ENCODE peak calls at places on chromosomes 5 and 9, in six cellular contexts. One of them, this sample, is unnamed.

GRCh38 chr5:9927106-9927505 is 297.0 kb upstream of the TAS2R1 start:
- DNase-seq in transverse colon: no peak
- DNase-seq in ovary: no peak
- DNase-seq in A549: no peak
- DNase-seq in stomach: no peak
- DNase-seq in GM12878: no peak
- DNase-seq in this sample: no peak

GRCh38 chr5:110884005-110884404 is 145.2 kb downstream of the SLC25A46 start:
- DNase-seq in stomach: no peak
- DNase-seq in transverse colon: no peak
- DNase-seq in GM12878: no peak
- DNase-seq in ovary: no peak
- DNase-seq in A549: no peak
- DNase-seq in this sample: no peak

GRCh38 chr9:2601785-2602378 is 19.7 kb upstream of the VLDLR start:
- DNase-seq in transverse colon: no peak
- DNase-seq in A549: no peak
- DNase-seq in GM12878: no peak
- DNase-seq in stomach: no peak
- DNase-seq in ovary: no peak
- DNase-seq in this sample: no peak

GRCh38 chr9:121133104-121133816 is 58.5 kb downstream of the CNTRL start:
- DNase-seq in GM12878: no peak
- DNase-seq in A549: no peak
- DNase-seq in transverse colon: peak; percentile 56
- DNase-seq in ovary: no peak
- DNase-seq in stomach: peak; percentile 75
- DNase-seq in this sample: no peak

GRCh38 chr5:9681706-9682105 is 51.6 kb upstream of the TAS2R1 start:
- DNase-seq in ovary: no peak
- DNase-seq in transverse colon: no peak
- DNase-seq in GM12878: no peak
- DNase-seq in A549: no peak
- DNase-seq in stomach: no peak
- DNase-seq in this sample: no peak

GRCh38 chr9:136723362-136723976 is 11.1 kb downstream of the DIPK1B start:
- DNase-seq in transverse colon: no peak
- DNase-seq in GM12878: no peak
- DNase-seq in ovary: no peak
- DNase-seq in stomach: no peak
- DNase-seq in A549: no peak
- DNase-seq in this sample: no peak

GRCh38 chr9:115016369-115016768 is 86.0 kb upstream of the TNFSF8 start:
- DNase-seq in A549: no peak
- DNase-seq in ovary: no peak
- DNase-seq in stomach: no peak
- DNase-seq in transverse colon: no peak
- DNase-seq in GM12878: no peak
- DNase-seq in this sample: no peak

GRCh38 chr9:137550958-137551655 is 572 bp upstream of the MRPL41 start:
- DNase-seq in A549: peak; percentile 93
- DNase-seq in transverse colon: no peak
- DNase-seq in ovary: no peak
- DNase-seq in GM12878: no peak
- DNase-seq in stomach: no peak
- DNase-seq in this sample: peak; percentile 89

GRCh38 chr5:107464403-107464802 is 206.3 kb downstream of the EFNA5 start:
- DNase-seq in A549: no peak
- DNase-seq in stomach: no peak
- DNase-seq in ovary: no peak
- DNase-seq in transverse colon: no peak
- DNase-seq in GM12878: no peak
- DNase-seq in this sample: no peak

GRCh38 chr5:53118879-53119278 is 9.3 kb upstream of the MOCS2 start:
- DNase-seq in ovary: no peak
- DNase-seq in stomach: no peak
- DNase-seq in transverse colon: no peak
- DNase-seq in A549: no peak
- DNase-seq in GM12878: no peak
- DNase-seq in this sample: no peak
- TF ChIP-seq EP300 in ovary: no peak
- TF ChIP-seq EP300 in stomach: no peak
- TF ChIP-seq EP300 in transverse colon: no peak
- TF ChIP-seq EP300 in A549: no peak
- TF ChIP-seq EP300 in GM12878: no peak
- TF ChIP-seq EP300 in this sample: no peak

GRCh38 chr9:107288701-107289100 is 5.6 kb downstream of the RAD23B start:
- DNase-seq in A549: no peak
- DNase-seq in stomach: no peak
- DNase-seq in transverse colon: no peak
- DNase-seq in GM12878: no peak
- DNase-seq in ovary: no peak
- DNase-seq in this sample: no peak

GRCh38 chr9:107283621-107284616 is 840 bp downstream of the RAD23B start:
- DNase-seq in transverse colon: peak; percentile 81
- DNase-seq in ovary: peak; percentile 73
- DNase-seq in stomach: peak; percentile 76
- DNase-seq in A549: peak; percentile 61
- DNase-seq in GM12878: peak; percentile 51
- DNase-seq in this sample: peak; percentile 79

GRCh38 chr9:107284636-107285035 is 1.6 kb downstream of the RAD23B start:
- DNase-seq in GM12878: no peak
- DNase-seq in stomach: no peak
- DNase-seq in A549: no peak
- DNase-seq in transverse colon: no peak
- DNase-seq in ovary: no peak
- DNase-seq in this sample: no peak

GRCh38 chr9:107285292-107285691 is 2.2 kb downstream of the RAD23B start:
- DNase-seq in ovary: no peak
- DNase-seq in transverse colon: no peak
- DNase-seq in stomach: no peak
- DNase-seq in A549: no peak
- DNase-seq in GM12878: no peak
- DNase-seq in this sample: no peak

GRCh38 chr9:107286057-107286456 is 3.0 kb downstream of the RAD23B start:
- DNase-seq in transverse colon: no peak
- DNase-seq in stomach: no peak
- DNase-seq in GM12878: no peak
- DNase-seq in ovary: no peak
- DNase-seq in A549: no peak
- DNase-seq in this sample: no peak
- H3K9me3 ChIP-seq in transverse colon: no peaks in the 10 kb centered on the region
- H3K9me3 ChIP-seq in stomach: no peaks in the 10 kb centered on the region
- H3K9me3 ChIP-seq in GM12878: no peaks in the 10 kb centered on the region
- H3K9me3 ChIP-seq in ovary: no peaks in the 10 kb centered on the region
- H3K9me3 ChIP-seq in A549: no peaks in the 10 kb centered on the region
- H3K9me3 ChIP-seq in this sample: no peaks in the 10 kb centered on the region

DNA sequence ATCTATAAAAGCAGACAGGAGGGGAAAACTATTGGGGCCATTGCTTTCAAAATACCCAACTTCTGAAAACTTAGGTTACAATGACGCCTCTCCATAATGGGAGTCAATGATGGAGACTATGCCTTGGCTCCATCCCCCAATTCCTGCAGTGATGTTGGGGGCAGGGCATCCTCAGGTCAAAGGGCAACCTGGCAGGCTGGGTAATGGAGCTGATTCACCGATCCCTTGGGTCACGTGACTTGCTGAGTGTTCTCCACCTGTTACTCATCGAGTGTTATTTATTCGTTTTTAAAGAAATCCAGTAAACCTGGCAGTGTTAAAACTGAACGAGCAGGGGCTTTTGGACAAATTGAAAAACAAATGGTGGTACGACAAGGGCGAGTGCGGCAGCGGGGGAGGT is 244.4 kb downstream of the FAM114A2 start:
- DNase-seq in GM12878: no peak
- DNase-seq in A549: no peak
- DNase-seq in ovary: no peak
- DNase-seq in transverse colon: no peak
- DNase-seq in stomach: no peak
- DNase-seq in this sample: no peak
- H3K4me1 ChIP-seq in GM12878: no peaks in the 10 kb centered on the region
- H3K4me1 ChIP-seq in A549: no peaks in the 10 kb centered on the region
- H3K4me1 ChIP-seq in ovary: no peaks in the 10 kb centered on the region
- H3K4me1 ChIP-seq in transverse colon: no peaks in the 10 kb centered on the region
- H3K4me1 ChIP-seq in stomach: no peaks in the 10 kb centered on the region
- H3K4me1 ChIP-seq in this sample: no peaks in the 10 kb centered on the region

GRCh38 chr5:50967388-50968039 is 301.1 kb downstream of the PARP8 start:
- DNase-seq in GM12878: no peak
- DNase-seq in A549: no peak
- DNase-seq in ovary: no peak
- DNase-seq in stomach: peak; percentile 61
- DNase-seq in transverse colon: no peak
- DNase-seq in this sample: no peak

GRCh38 chr5:50965621-50966362 is 299.4 kb downstream of the PARP8 start:
- DNase-seq in stomach: no peak
- DNase-seq in ovary: no peak
- DNase-seq in transverse colon: no peak
- DNase-seq in GM12878: no peak
- DNase-seq in A549: no peak
- DNase-seq in this sample: no peak

GRCh38 chr5:50966986-50967385 is 300.5 kb downstream of the PARP8 start:
- DNase-seq in GM12878: no peak
- DNase-seq in stomach: no peak
- DNase-seq in A549: no peak
- DNase-seq in ovary: no peak
- DNase-seq in transverse colon: no peak
- DNase-seq in this sample: no peak

GRCh38 chr5:50969207-50970145 is 303.0 kb downstream of the PARP8 start:
- DNase-seq in GM12878: no peak
- DNase-seq in stomach: no peak
- DNase-seq in transverse colon: no peak
- DNase-seq in A549: no peak
- DNase-seq in ovary: no peak
- DNase-seq in this sample: no peak

GRCh38 chr5:50968296-50969206 is 302.1 kb downstream of the PARP8 start:
- DNase-seq in stomach: no peak
- DNase-seq in GM12878: no peak
- DNase-seq in transverse colon: no peak
- DNase-seq in ovary: no peak
- DNase-seq in A549: no peak
- DNase-seq in this sample: no peak
- TF ChIP-seq EP300 in stomach: no peak
- TF ChIP-seq EP300 in GM12878: no peak
- TF ChIP-seq EP300 in transverse colon: no peak
- TF ChIP-seq EP300 in ovary: no peak
- TF ChIP-seq EP300 in A549: no peak
- TF ChIP-seq EP300 in this sample: no peak

GRCh38 chr5:141362719-141363118 is 1.2 kb upstream of the PCDHGA5 start:
- DNase-seq in GM12878: no peak
- DNase-seq in transverse colon: no peak
- DNase-seq in stomach: no peak
- DNase-seq in A549: no peak
- DNase-seq in ovary: no peak
- DNase-seq in this sample: no peak

GRCh38 chr5:141360685-141361084 is 891 bp downstream of the PCDHGB2 start:
- DNase-seq in stomach: no peak
- DNase-seq in transverse colon: no peak
- DNase-seq in GM12878: no peak
- DNase-seq in ovary: no peak
- DNase-seq in A549: no peak
- DNase-seq in this sample: no peak

GRCh38 chr5:141356133-141356532 is 1.3 kb downstream of the PCDHGA4 start:
- DNase-seq in A549: no peak
- DNase-seq in stomach: no peak
- DNase-seq in ovary: no peak
- DNase-seq in GM12878: no peak
- DNase-seq in transverse colon: no peak
- DNase-seq in this sample: no peak

GRCh38 chr5:141356950-141357349 is 2.1 kb downstream of the PCDHGA4 start:
- DNase-seq in transverse colon: no peak
- DNase-seq in A549: no peak
- DNase-seq in ovary: no peak
- DNase-seq in stomach: no peak
- DNase-seq in GM12878: no peak
- DNase-seq in this sample: no peak

DNA sequence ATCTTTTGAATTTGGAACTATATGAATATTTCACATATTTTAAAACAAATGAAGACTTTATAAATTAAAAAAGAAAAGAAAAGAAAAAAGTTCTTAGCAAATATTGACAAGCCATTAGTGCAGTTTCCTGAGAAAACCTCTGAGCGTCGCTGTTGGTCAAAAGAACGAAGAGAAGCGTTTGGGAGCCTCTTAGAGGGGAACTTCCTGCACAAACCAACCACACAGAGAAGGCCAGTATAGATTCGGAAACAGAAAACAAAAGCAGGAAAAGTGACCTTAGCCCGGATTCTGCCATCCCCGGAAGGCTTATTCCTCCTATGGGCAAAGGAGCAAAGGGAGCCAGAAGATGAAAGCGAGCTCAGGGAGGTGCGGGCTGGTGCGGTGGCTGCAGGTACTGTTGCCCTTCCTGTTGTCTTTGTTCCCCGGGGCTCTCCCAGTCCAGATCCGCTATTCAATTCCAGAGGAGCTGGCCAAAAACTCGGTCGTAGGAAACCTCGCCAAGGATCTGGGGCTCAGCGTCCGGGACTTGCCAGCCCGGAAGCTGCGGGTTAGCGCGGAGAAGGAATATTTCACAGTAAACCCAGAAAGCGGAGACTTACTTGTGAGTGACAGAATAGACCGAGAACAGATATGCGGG is at the start of gene PCDHGB2:
- DNase-seq in GM12878: no peak
- DNase-seq in stomach: no peak
- DNase-seq in A549: no peak
- DNase-seq in ovary: no peak
- DNase-seq in transverse colon: no peak
- DNase-seq in this sample: no peak
- H3K9me3 ChIP-seq in GM12878: peaks cover 6% of the 10 kb centered on the region
- H3K9me3 ChIP-seq in stomach: peaks cover 97% of the 10 kb centered on the region
- H3K9me3 ChIP-seq in A549: peaks cover 65% of the 10 kb centered on the region
- H3K9me3 ChIP-seq in ovary: peaks cover 7% of the 10 kb centered on the region
- H3K9me3 ChIP-seq in transverse colon: peaks cover 67% of the 10 kb centered on the region
- H3K9me3 ChIP-seq in this sample: peaks cover 64% of the 10 kb centered on the region

DNA sequence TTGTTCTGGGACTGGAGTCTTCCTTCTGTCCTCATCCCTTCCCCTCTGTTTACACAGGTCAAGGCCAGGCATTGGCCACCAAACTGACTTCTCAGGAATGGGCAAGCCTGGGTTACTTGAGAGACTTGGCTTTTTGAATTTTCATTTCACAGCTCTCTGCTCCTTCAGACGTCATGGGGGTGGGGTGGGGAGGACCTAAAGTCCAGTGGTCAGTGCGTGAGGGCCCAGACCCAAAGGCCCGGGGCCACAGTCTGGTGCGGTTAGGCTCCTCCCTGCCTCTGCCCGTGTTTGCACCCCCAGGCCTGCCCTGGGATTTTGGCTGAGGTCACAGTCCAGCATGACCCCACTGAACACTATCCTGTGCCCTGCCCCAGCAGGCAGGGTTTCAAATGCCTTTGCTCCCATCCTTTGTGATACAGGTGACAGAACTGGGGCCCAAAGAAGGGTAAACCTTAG is 4.1 kb upstream of the CXXC5 start:
- DNase-seq in ovary: no peak
- DNase-seq in A549: no peak
- DNase-seq in GM12878: no peak
- DNase-seq in stomach: peak; percentile 20
- DNase-seq in transverse colon: peak; percentile 13
- DNase-seq in this sample: peak; percentile 32
- H3K4me1 ChIP-seq in ovary: peaks cover 2% of the 10 kb centered on the region
- H3K4me1 ChIP-seq in A549: peaks cover 68% of the 10 kb centered on the region
- H3K4me1 ChIP-seq in GM12878: peaks cover 23% of the 10 kb centered on the region
- H3K4me1 ChIP-seq in stomach: peaks cover 29% of the 10 kb centered on the region
- H3K4me1 ChIP-seq in transverse colon: peaks cover 13% of the 10 kb centered on the region
- H3K4me1 ChIP-seq in this sample: peaks cover 44% of the 10 kb centered on the region

GRCh38 chr5:73314395-73315195 is 134.0 kb downstream of the FOXD1 start:
- DNase-seq in transverse colon: no peak
- DNase-seq in ovary: no peak
- DNase-seq in GM12878: no peak
- DNase-seq in stomach: no peak
- DNase-seq in A549: no peak
- DNase-seq in this sample: no peak
- TF ChIP-seq EP300 in transverse colon: no peak
- TF ChIP-seq EP300 in ovary: no peak
- TF ChIP-seq EP300 in GM12878: no peak
- TF ChIP-seq EP300 in stomach: no peak
- TF ChIP-seq EP300 in A549: no peak
- TF ChIP-seq EP300 in this sample: no peak